ENCODE peak calls at places on chromosome 6, in nine cellular contexts. T is fibroblast of lung, A is coronary artery, W is PC-3, S is SK-N-SH, K is mesendoderm, B is iPS DF 6.9, M is mammary epithelial cell, U is A673. E is an unnamed sample.

GRCh38 chr6:100665041-100665380 is 200.3 kb upstream of the SIM1 start:
- DNase-seq in T (no peak), A (no peak), W (no peak), S (no peak), K (no peak), B (no peak), M (no peak), U (no peak), E (no peak)

GRCh38 chr6:110590821-110591351 is 114.5 kb upstream of the SLC22A16 start:
- DNase-seq in T (peak; percentile 74), A (no peak), W (no peak), S (no peak), K (no peak), B (no peak), M (peak; percentile 62), U (no peak), E (no peak)

GRCh38 chr6:158627940-158628211 is 16.7 kb downstream of the DYNLT1 start:
- DNase-seq in T (no peak), A (peak; percentile 68), W (no peak), S (no peak), K (no peak), B (no peak), M (no peak), U (no peak), E (no peak)

GRCh38 chr6:79713701-79714322 is 82.7 kb downstream of the SH3BGRL2 start:
- DNase-seq in T (peak; percentile 29), A (no peak), W (peak; percentile 64), S (peak; percentile 53), K (peak; percentile 48), B (peak; percentile 35), M (peak; percentile 1), U (peak; percentile 69), E (peak; percentile 73)

GRCh38 chr6:71310261-71310660 is 21.6 kb downstream of the OGFRL1 start:
- DNase-seq in T (no peak), A (no peak), W (no peak), S (no peak), K (no peak), B (no peak), M (no peak), U (no peak), E (no peak)

GRCh38 chr6:37630281-37630799 is 67.3 kb downstream of the MDGA1 start:
- DNase-seq in T (peak; percentile 100), A (no peak), W (peak; percentile 98), S (no peak), K (no peak), B (no peak), M (peak; percentile 99), U (no peak), E (no peak)

GRCh38 chr6:84118191-84118590 is 84.6 kb downstream of the MRAP2 start:
- DNase-seq in T (no peak), A (no peak), W (no peak), S (no peak), K (no peak), B (no peak), M (peak; percentile 17), U (no peak), E (no peak)

GRCh38 chr6:75463896-75464295 is 29.7 kb downstream of the FILIP1 start:
- DNase-seq in T (no peak), A (no peak), W (no peak), S (no peak), K (no peak), B (no peak), M (no peak), U (no peak), E (no peak)

GRCh38 chr6:77447254-77447653 is 16.0 kb downstream of the HTR1B start:
- DNase-seq in T (peak; percentile 74), A (no peak), W (no peak), S (no peak), K (no peak), B (no peak), M (no peak), U (no peak), E (no peak)

GRCh38 chr6:106446287-106446885 is 85.9 kb downstream of the CRYBG1 start:
- DNase-seq in T (no peak), A (no peak), W (peak; percentile 43), S (peak; percentile 12), K (no peak), B (no peak), M (no peak), U (peak; percentile 16), E (no peak)

GRCh38 chr6:170590725-170591124 is 6.3 kb upstream of the PDCD2 start:
- DNase-seq in T (no peak), A (no peak), W (no peak), S (no peak), K (no peak), B (no peak), M (no peak), U (no peak), E (no peak)

DNA sequence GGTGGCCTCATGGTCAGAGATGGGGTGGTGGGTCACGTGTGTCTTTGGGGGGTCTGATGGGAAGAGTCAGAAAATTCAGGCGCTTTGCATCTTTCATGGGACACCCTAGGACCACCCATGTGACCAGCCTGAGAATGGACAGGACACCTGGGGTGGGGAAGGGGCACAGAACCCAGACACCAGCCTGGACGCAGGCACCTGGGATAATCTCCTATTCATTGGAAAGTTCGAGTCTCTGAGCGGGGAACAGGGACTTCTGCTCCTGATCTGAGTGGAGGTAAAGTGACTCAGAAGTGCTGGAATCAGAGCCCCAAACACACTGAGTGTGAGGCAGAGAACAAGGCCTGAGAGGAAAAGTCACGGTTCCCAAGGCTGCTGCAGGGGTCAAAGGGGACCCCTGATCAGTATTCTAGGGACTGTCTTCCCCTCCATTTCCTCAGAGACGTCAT is 1.4 kb downstream of the HLA-B start:
- DNase-seq in T (no peak), A (no peak), W (no peak), S (no peak), K (no peak), B (no peak), M (no peak), U (no peak), E (no peak)
- H3K4me3 ChIP-seq in T (peak overlapping the region; percentile 78), A (peak overlapping the region; percentile 83), W (peak overlapping the region; percentile 87), S (no peak overlapping the region), K (no peak overlapping the region), B (no peak overlapping the region), M (no peak overlapping the region), U (peak overlapping the region; percentile 72), E (peak overlapping the region; percentile 73)

GRCh38 chr6:25173951-25174474 is 105.2 kb upstream of the CARMIL1 start:
- DNase-seq in T (peak; percentile 98), A (no peak), W (peak; percentile 96), S (no peak), K (peak; percentile 24), B (no peak), M (peak; percentile 92), U (peak; percentile 81), E (no peak)

GRCh38 chr6:25175656-25176055 is 103.5 kb upstream of the CARMIL1 start:
- DNase-seq in T (no peak), A (no peak), W (peak; percentile 21), S (no peak), K (peak; percentile 23), B (no peak), M (peak; percentile 3), U (no peak), E (no peak)

GRCh38 chr6:25173232-25173631 is 105.9 kb upstream of the CARMIL1 start:
- DNase-seq in T (peak; percentile 66), A (no peak), W (peak; percentile 16), S (no peak), K (no peak), B (no peak), M (no peak), U (no peak), E (no peak)

GRCh38 chr6:25175216-25175615 is 104.0 kb upstream of the CARMIL1 start:
- DNase-seq in T (peak; percentile 82), A (no peak), W (peak; percentile 82), S (no peak), K (peak; percentile 69), B (no peak), M (peak; percentile 77), U (no peak), E (no peak)

DNA sequence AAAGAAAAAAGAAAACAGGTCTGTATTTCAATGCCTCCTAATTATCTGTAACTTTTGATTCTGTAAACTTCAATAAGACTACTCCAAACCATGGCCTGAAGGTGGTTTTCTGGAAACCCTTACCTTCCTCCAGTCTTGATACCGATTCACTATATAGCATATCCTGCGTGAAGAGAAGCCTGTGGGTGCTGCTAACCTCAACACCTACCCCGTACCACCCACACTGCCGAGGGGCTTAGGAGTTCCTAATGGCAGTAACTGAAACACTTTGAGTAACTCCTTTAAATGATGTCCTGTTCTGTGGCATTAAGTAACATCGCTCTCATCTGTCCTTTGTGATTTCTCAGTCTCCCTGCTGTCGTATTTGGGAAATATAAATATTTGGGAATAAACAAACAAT is 104.5 kb upstream of the CARMIL1 start:
- DNase-seq in T (no peak), A (no peak), W (no peak), S (no peak), K (no peak), B (no peak), M (peak; percentile 4), U (no peak), E (no peak)
- H3K27ac ChIP-seq in T (no peak overlapping the region), A (peak overlapping the region; percentile 28), W (peak overlapping the region; percentile 81), S (peak overlapping the region; percentile 96), K (no peak overlapping the region), B (no peak overlapping the region), M (peak overlapping the region; percentile 92), U (no peak overlapping the region), E (peak overlapping the region; percentile 36)

DNA sequence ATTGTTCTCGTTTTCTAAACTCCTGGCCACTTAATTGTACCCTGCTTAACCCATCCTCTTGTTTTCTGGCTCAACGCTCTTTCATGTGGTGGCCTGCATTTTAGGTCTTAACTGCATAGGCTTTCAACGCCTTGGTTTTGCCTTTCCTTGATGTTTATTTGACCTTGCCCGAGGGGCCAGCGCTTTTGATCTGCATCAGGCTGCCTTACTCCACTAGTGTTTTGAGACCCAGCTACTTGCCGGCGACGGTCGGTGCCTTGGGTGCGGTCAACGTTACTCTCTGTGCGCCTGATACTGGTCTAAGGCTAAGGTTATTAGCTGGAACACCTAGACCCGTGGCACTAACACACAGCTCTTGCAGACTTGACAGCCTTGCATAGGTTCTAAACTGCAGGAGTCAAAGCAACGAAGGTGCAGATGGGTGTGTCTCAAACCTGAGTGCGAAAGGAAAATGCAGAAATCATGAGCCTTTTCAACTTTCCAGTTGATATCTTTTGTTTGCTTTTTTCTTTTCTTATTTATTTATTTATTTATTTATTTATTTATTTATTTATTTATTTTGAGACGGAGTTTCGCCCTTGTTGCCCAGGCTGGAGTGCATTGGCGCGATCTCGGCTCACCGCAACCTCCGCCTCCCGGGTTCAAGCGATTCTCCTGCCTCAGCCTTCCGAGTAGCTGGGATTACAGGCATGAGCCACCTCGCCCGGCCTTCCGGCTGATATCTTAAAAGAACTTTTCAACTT is 138.8 kb downstream of the HFE start:
- DNase-seq in T (no peak), A (no peak), W (no peak), S (no peak), K (no peak), B (no peak), M (no peak), U (no peak), E (no peak)
- H3K4me3 ChIP-seq in T (no peak overlapping the region), A (no peak overlapping the region), W (no peak overlapping the region), S (peak overlapping the region; percentile 80), K (peak overlapping the region; percentile 85), B (peak overlapping the region; percentile 91), M (no peak overlapping the region), U (no peak overlapping the region), E (no peak overlapping the region)

DNA sequence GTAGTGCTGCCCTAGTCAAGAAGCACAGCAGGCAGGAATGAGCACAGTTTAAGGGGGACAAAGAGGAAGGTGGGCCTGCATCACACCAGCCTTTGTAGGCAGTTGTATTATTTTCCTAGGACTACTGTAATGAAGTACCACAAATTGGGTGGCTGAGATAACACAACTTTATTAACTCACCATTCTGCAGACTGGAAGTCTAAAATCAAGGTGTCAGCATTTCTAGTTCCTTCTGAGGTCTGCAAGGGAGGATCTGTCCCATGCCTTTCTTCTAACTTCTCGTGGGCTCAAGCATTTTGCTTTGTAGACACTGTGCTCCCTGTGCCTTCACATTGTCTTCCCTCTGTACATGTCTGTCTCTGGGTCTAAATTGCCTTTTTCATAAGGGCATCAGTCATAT is 488.5 kb upstream of the JARID2 start:
- DNase-seq in T (no peak), A (no peak), W (no peak), S (no peak), K (no peak), B (no peak), M (no peak), U (no peak), E (no peak)
- H3K27ac ChIP-seq in T (no peak overlapping the region), A (no peak overlapping the region), W (no peak overlapping the region), S (no peak overlapping the region), K (no peak overlapping the region), B (no peak overlapping the region), M (no peak overlapping the region), U (no peak overlapping the region), E (no peak overlapping the region)